ENCODE peak calls at places on chromosomes 1 and 21, in five cellular contexts. U, M, H, Q and X are unnamed samples.

GRCh38 chr1:9990944-9991343 is 6.1 kb upstream of the RBP7 start:
- DNase-seq in U (no peak), M (no peak), H (no peak), Q (no peak), X (no peak)

GRCh38 chr1:94623560-94624148 is 82.1 kb upstream of the F3 start:
- DNase-seq in U (peak), M (no peak), H (no peak), Q (no peak), X (no peak)

GRCh38 chr21:42461881-42462877 is 33.8 kb downstream of the RSPH1 start:
- DNase-seq in U (no peak), M (peak), H (no peak), Q (no peak), X (no peak)

GRCh38 chr1:160204526-160205241 is 500 bp upstream of the PEA15 start:
- DNase-seq in U (no peak), M (no peak), H (no peak), Q (no peak), X (no peak)

GRCh38 chr21:46060596-46061061 is 37.3 kb upstream of the COL6A2 start:
- DNase-seq in U (no peak), M (peak), H (no peak), Q (no peak), X (peak)

GRCh38 chr1:37867784-37868183 is 8.4 kb upstream of the MTF1 start:
- DNase-seq in U (peak), M (no peak), H (no peak), Q (no peak), X (no peak)

GRCh38 chr1:102120910-102121309 is 124.2 kb upstream of the OLFM3 start:
- DNase-seq in U (no peak), M (no peak), H (no peak), Q (no peak), X (no peak)

GRCh38 chr1:78627321-78627720 is 7.1 kb downstream of the IFI44L start:
- DNase-seq in U (no peak), M (no peak), H (no peak), Q (no peak), X (no peak)

GRCh38 chr1:192224846-192225245 is 66.6 kb downstream of the RGS18 start:
- DNase-seq in U (no peak), M (no peak), H (no peak), Q (no peak), X (no peak)

GRCh38 chr1:79899914-79900313 is 893.4 kb upstream of the ADGRL4 start:
- DNase-seq in U (no peak), M (no peak), H (no peak), Q (no peak), X (peak)

GRCh38 chr1:197314672-197315071 is 46.6 kb downstream of the CRB1 start:
- DNase-seq in U (no peak), M (no peak), H (no peak), Q (no peak), X (no peak)

GRCh38 chr1:157781048-157781447 is 4.1 kb upstream of the FCRL2 start:
- DNase-seq in U (no peak), M (no peak), H (no peak), Q (no peak), X (no peak)

GRCh38 chr1:19038732-19039131 is 82.3 kb upstream of the IFFO2 start:
- DNase-seq in U (no peak), M (no peak), H (no peak), Q (no peak), X (no peak)

GRCh38 chr21:44255519-44255981 is 6.1 kb downstream of the DNMT3L start:
- DNase-seq in U (peak), M (no peak), H (no peak), Q (no peak), X (no peak)

GRCh38 chr21:46546799-46547198 is 58.1 kb downstream of the S100B start:
- DNase-seq in U (no peak), M (no peak), H (no peak), Q (no peak), X (no peak)

GRCh38 chr1:119718969-119719368 is 7.2 kb downstream of the PHGDH start:
- DNase-seq in U (no peak), M (no peak), H (no peak), Q (no peak), X (no peak)

GRCh38 chr1:89822999-89823628 is 2.3 kb downstream of the LRRC8D start:
- DNase-seq in U (no peak), M (no peak), H (no peak), Q (no peak), X (peak)

GRCh38 chr1:244273845-244274619 is 177.7 kb downstream of the ADSS2 start:
- DNase-seq in U (no peak), M (peak), H (no peak), Q (no peak), X (peak)

GRCh38 chr1:236343246-236343862 is 50.7 kb upstream of the EDARADD start:
- DNase-seq in U (no peak), M (no peak), H (no peak), Q (no peak), X (no peak)

GRCh38 chr1:66354311-66354922 is 179.5 kb upstream of the SGIP1 start:
- DNase-seq in U (no peak), M (no peak), H (no peak), Q (no peak), X (no peak)

GRCh38 chr1:173255214-173255813 is 48.2 kb upstream of the TNFSF4 start:
- DNase-seq in U (peak), M (no peak), H (no peak), Q (no peak), X (peak)

GRCh38 chr1:119758584-119758983 is 10.1 kb downstream of the HMGCS2 start:
- DNase-seq in U (no peak), M (no peak), H (no peak), Q (no peak), X (no peak)

GRCh38 chr1:153945131-153945794 is 1.3 kb downstream of the DENND4B start:
- DNase-seq in U (no peak), M (peak), H (no peak), Q (peak), X (no peak)

GRCh38 chr1:101653482-101653946 is 343.2 kb downstream of the OLFM3 start:
- DNase-seq in U (peak), M (no peak), H (no peak), Q (no peak), X (peak)